ENCODE peak calls at places on chromosomes 16 and 17, in four cellular contexts. One of them, this sample, is unnamed.

GRCh38 chr16:57889960-57890751 is 80.8 kb downstream of the CNGB1 start:
- DNase-seq in heart right ventricle: no peak
- DNase-seq in cardiac muscle cell: peak; percentile 78
- DNase-seq in stimulated activated CD4-positive, alpha-beta T cell treated with anti-CD3 and anti-CD28 coated beads, Interleukin-2, amount 100 ng/mL, for 48 hours: no peak
- DNase-seq in this sample: no peak

GRCh38 chr17:15133143-15133542 is 132.0 kb downstream of the PMP22 start:
- DNase-seq in stimulated activated CD4-positive, alpha-beta T cell treated with anti-CD3 and anti-CD28 coated beads, Interleukin-2, amount 100 ng/mL, for 48 hours: no peak
- DNase-seq in cardiac muscle cell: no peak
- DNase-seq in heart right ventricle: no peak
- DNase-seq in this sample: no peak

GRCh38 chr16:4846901-4847773 is at the start of the genes GLYR1 and UBN1:
- DNase-seq in stimulated activated CD4-positive, alpha-beta T cell treated with anti-CD3 and anti-CD28 coated beads, Interleukin-2, amount 100 ng/mL, for 48 hours: peak; percentile 100
- DNase-seq in heart right ventricle: peak; percentile 99
- DNase-seq in cardiac muscle cell: peak; percentile 98
- DNase-seq in this sample: peak; percentile 100

GRCh38 chr17:28481081-28481571 is 7.7 kb downstream of the SLC13A2 start:
- DNase-seq in stimulated activated CD4-positive, alpha-beta T cell treated with anti-CD3 and anti-CD28 coated beads, Interleukin-2, amount 100 ng/mL, for 48 hours: no peak
- DNase-seq in heart right ventricle: no peak
- DNase-seq in cardiac muscle cell: no peak
- DNase-seq in this sample: no peak

GRCh38 chr17:19270347-19270950 is 33.3 kb downstream of the EPN2 start:
- DNase-seq in heart right ventricle: no peak
- DNase-seq in cardiac muscle cell: no peak
- DNase-seq in stimulated activated CD4-positive, alpha-beta T cell treated with anti-CD3 and anti-CD28 coated beads, Interleukin-2, amount 100 ng/mL, for 48 hours: no peak
- DNase-seq in this sample: peak; percentile 25

GRCh38 chr17:27244481-27245223 is 49.3 kb upstream of the WSB1 start:
- DNase-seq in cardiac muscle cell: peak; percentile 99
- DNase-seq in heart right ventricle: peak; percentile 71
- DNase-seq in stimulated activated CD4-positive, alpha-beta T cell treated with anti-CD3 and anti-CD28 coated beads, Interleukin-2, amount 100 ng/mL, for 48 hours: no peak
- DNase-seq in this sample: no peak

GRCh38 chr17:54967621-54968258 is 714 bp downstream of the COX11 start:
- DNase-seq in stimulated activated CD4-positive, alpha-beta T cell treated with anti-CD3 and anti-CD28 coated beads, Interleukin-2, amount 100 ng/mL, for 48 hours: no peak
- DNase-seq in cardiac muscle cell: peak; percentile 26
- DNase-seq in heart right ventricle: no peak
- DNase-seq in this sample: no peak

GRCh38 chr17:77076046-77076882 is 64.5 kb upstream of the SEC14L1 start:
- DNase-seq in stimulated activated CD4-positive, alpha-beta T cell treated with anti-CD3 and anti-CD28 coated beads, Interleukin-2, amount 100 ng/mL, for 48 hours: no peak
- DNase-seq in heart right ventricle: no peak
- DNase-seq in cardiac muscle cell: no peak
- DNase-seq in this sample: no peak

GRCh38 chr16:75928295-75928694 is 202.0 kb upstream of the CPHXL start:
- DNase-seq in stimulated activated CD4-positive, alpha-beta T cell treated with anti-CD3 and anti-CD28 coated beads, Interleukin-2, amount 100 ng/mL, for 48 hours: no peak
- DNase-seq in cardiac muscle cell: no peak
- DNase-seq in heart right ventricle: no peak
- DNase-seq in this sample: no peak

GRCh38 chr16:9090101-9090959 is 1.1 kb upstream of the HAPSTR1 start:
- DNase-seq in stimulated activated CD4-positive, alpha-beta T cell treated with anti-CD3 and anti-CD28 coated beads, Interleukin-2, amount 100 ng/mL, for 48 hours: peak; percentile 37
- DNase-seq in cardiac muscle cell: no peak
- DNase-seq in heart right ventricle: peak; percentile 36
- DNase-seq in this sample: peak; percentile 54

GRCh38 chr17:5587431-5588032 is 3.2 kb upstream of the NLRP1 start:
- DNase-seq in heart right ventricle: peak; percentile 55
- DNase-seq in stimulated activated CD4-positive, alpha-beta T cell treated with anti-CD3 and anti-CD28 coated beads, Interleukin-2, amount 100 ng/mL, for 48 hours: peak; percentile 43
- DNase-seq in cardiac muscle cell: peak; percentile 87
- DNase-seq in this sample: no peak

GRCh38 chr17:44501866-44502265 is 1.3 kb downstream of the GPATCH8 start:
- DNase-seq in cardiac muscle cell: no peak
- DNase-seq in stimulated activated CD4-positive, alpha-beta T cell treated with anti-CD3 and anti-CD28 coated beads, Interleukin-2, amount 100 ng/mL, for 48 hours: no peak
- DNase-seq in heart right ventricle: no peak
- DNase-seq in this sample: no peak

GRCh38 chr16:68371706-68372380 is 61.0 kb downstream of the PRMT7 start:
- DNase-seq in cardiac muscle cell: no peak
- DNase-seq in stimulated activated CD4-positive, alpha-beta T cell treated with anti-CD3 and anti-CD28 coated beads, Interleukin-2, amount 100 ng/mL, for 48 hours: no peak
- DNase-seq in heart right ventricle: no peak
- DNase-seq in this sample: no peak

GRCh38 chr17:82215095-82215971 is 2.7 kb upstream of the CCDC57 start:
- DNase-seq in stimulated activated CD4-positive, alpha-beta T cell treated with anti-CD3 and anti-CD28 coated beads, Interleukin-2, amount 100 ng/mL, for 48 hours: no peak
- DNase-seq in cardiac muscle cell: peak; percentile 34
- DNase-seq in heart right ventricle: no peak
- DNase-seq in this sample: peak; percentile 45